ENCODE peak calls at places on chromosomes 6 and 20, in five cellular contexts. K is spleen, Q is adrenal gland, A is HFFc6, Y is GM12864. T is an unnamed sample.
A peak's percentile ranks its signal among the peaks of the same experiment; 100 is the strongest.

GRCh38 chr6:89284081-89284480 is 31.0 kb downstream of the GABRR2 start:
- DNase-seq in K (no peak), Q (no peak), A (no peak), Y (no peak), T (no peak)

GRCh38 chr20:30168025-30168799 is 1089.3 kb upstream of the DEFB115 start:
- DNase-seq in K (peak; percentile 75), Q (no peak), A (no peak), Y (no peak), T (peak; percentile 6)

GRCh38 chr6:136282906-136283305 is 6.7 kb downstream of the BCLAF1 start:
- DNase-seq in K (no peak), Q (no peak), A (no peak), Y (no peak), T (no peak)

GRCh38 chr20:55977723-55978481 is 27.4 kb downstream of the CBLN4 start:
- DNase-seq in K (no peak), Q (no peak), A (no peak), Y (no peak), T (no peak)

GRCh38 chr6:82976179-82976578 is 89.5 kb downstream of the UBE3D start:
- DNase-seq in K (no peak), Q (no peak), A (no peak), Y (no peak), T (no peak)

GRCh38 chr20:17227669-17228623 is 1.1 kb downstream of the PCSK2 start:
- DNase-seq in K (no peak), Q (no peak), A (no peak), Y (no peak), T (no peak)

GRCh38 chr6:117477988-117478852 is 4.3 kb upstream of the DCBLD1 start:
- DNase-seq in K (no peak), Q (peak; percentile 34), A (no peak), Y (no peak), T (peak; percentile 20)

GRCh38 chr20:58708246-58708931 is 15.8 kb downstream of the NPEPL1 start:
- DNase-seq in K (peak; percentile 71), Q (peak; percentile 10), A (no peak), Y (no peak), T (no peak)

GRCh38 chr20:62716198-62716940 is 7.7 kb downstream of the NTSR1 start:
- DNase-seq in K (no peak), Q (no peak), A (no peak), Y (no peak), T (no peak)

GRCh38 chr6:43846556-43846955 is 76.5 kb downstream of the VEGFA start:
- DNase-seq in K (no peak), Q (no peak), A (peak; percentile 48), Y (no peak), T (no peak)

GRCh38 chr20:34562643-34563042 is 4.1 kb downstream of the MAP1LC3A start:
- DNase-seq in K (no peak), Q (no peak), A (no peak), Y (no peak), T (peak; percentile 59)
- TF ChIP-seq CTCF in K (peak; percentile 27), Q (no peak), A (peak; percentile 69), Y (peak; percentile 52), T (peak; percentile 53)

GRCh38 chr6:77450924-77451323 is 12.4 kb downstream of the HTR1B start:
- DNase-seq in K (no peak), Q (no peak), A (peak; percentile 30), Y (no peak), T (no peak)
- TF ChIP-seq CTCF in K (no peak), Q (no peak), A (peak; percentile 54), Y (no peak), T (peak; percentile 38)

GRCh38 chr6:129102741-129103140 is 219.8 kb downstream of the LAMA2 start:
- DNase-seq in K (no peak), Q (peak; percentile 18), A (no peak), Y (no peak), T (no peak)
- TF ChIP-seq CTCF in K (no peak), Q (no peak), A (no peak), Y (no peak), T (no peak)

DNA sequence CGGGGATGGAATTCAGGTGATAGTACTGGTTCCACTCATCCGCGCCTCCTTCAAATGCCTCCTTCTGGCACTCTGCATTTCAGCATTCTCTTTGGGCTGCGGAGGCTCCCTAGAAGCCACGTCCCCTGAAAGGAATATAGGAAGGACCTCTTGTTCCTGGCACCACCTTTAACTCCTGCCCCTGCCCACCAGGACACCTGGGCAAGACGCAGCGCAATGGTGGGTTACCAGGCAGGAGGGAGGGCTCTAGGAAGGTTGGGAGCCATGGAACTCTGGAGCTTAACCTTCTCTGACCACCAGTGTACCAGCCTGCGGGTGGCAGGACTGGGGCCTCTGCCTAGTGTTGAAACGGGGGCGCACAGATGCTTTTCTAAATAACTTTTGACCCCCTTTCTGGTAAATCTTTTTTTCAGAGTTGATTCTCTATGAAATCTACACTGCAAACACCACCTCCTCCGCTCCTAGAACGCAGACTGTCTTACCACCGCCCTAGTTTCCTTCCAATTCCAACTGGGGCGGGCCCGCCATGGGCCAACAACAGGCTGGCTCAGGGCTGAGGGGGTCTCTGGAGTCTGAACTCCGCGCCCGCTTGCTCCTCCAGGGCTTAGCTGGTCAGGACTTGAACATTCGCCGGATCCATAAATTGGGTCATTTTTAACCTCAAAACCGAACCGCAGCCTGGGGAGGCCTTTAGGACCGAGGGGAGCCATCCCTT is 871 bp upstream of the SYNDIG1 start:
- DNase-seq in K (no peak), Q (no peak), A (no peak), Y (no peak), T (no peak)
- TF ChIP-seq CTCF in K (no peak), Q (no peak), A (no peak), Y (no peak), T (no peak)

GRCh38 chr20:53133134-53133533 is 161.0 kb downstream of the TSHZ2 start:
- DNase-seq in K (no peak), Q (peak; percentile 22), A (no peak), Y (no peak), T (no peak)
- TF ChIP-seq CTCF in K (no peak), Q (no peak), A (no peak), Y (no peak), T (no peak)

T was measured in BE2C.